ENCODE peak calls at places on chromosomes 16 and 17, in seven cellular contexts. One of them, this sample, is unnamed.

GRCh38 chr17:12977008-12977751 is 40.6 kb downstream of the ELAC2 start:
- DNase-seq in HL-60: no peak
- DNase-seq in fibroblast of mammary gland: peak
- DNase-seq in right cardiac atrium: no peak
- DNase-seq in BE2C: no peak
- DNase-seq in heart right ventricle: no peak
- DNase-seq in breast epithelium: peak
- DNase-seq in this sample: no peak

GRCh38 chr16:14364386-14365199 is 265.5 kb downstream of the PARN start:
- DNase-seq in HL-60: no peak
- DNase-seq in heart right ventricle: no peak
- DNase-seq in breast epithelium: no peak
- DNase-seq in right cardiac atrium: peak
- DNase-seq in BE2C: peak
- DNase-seq in fibroblast of mammary gland: peak
- DNase-seq in this sample: peak

GRCh38 chr16:49697631-49698030 is 158.3 kb downstream of the ZNF423 start:
- DNase-seq in right cardiac atrium: no peak
- DNase-seq in heart right ventricle: no peak
- DNase-seq in breast epithelium: no peak
- DNase-seq in HL-60: no peak
- DNase-seq in fibroblast of mammary gland: no peak
- DNase-seq in BE2C: no peak
- DNase-seq in this sample: no peak

GRCh38 chr17:72476575-72476986 is 355.8 kb downstream of the SOX9 start:
- DNase-seq in HL-60: no peak
- DNase-seq in heart right ventricle: no peak
- DNase-seq in breast epithelium: no peak
- DNase-seq in right cardiac atrium: no peak
- DNase-seq in fibroblast of mammary gland: no peak
- DNase-seq in BE2C: no peak
- DNase-seq in this sample: no peak

GRCh38 chr16:89909777-89910716 is 8.6 kb upstream of the MC1R start:
- DNase-seq in HL-60: peak
- DNase-seq in fibroblast of mammary gland: peak
- DNase-seq in heart right ventricle: peak
- DNase-seq in BE2C: peak
- DNase-seq in breast epithelium: peak
- DNase-seq in right cardiac atrium: peak
- DNase-seq in this sample: no peak

GRCh38 chr17:74860229-74860998 is 729 bp upstream of the GRIN2C start:
- DNase-seq in right cardiac atrium: peak
- DNase-seq in heart right ventricle: no peak
- DNase-seq in BE2C: no peak
- DNase-seq in breast epithelium: no peak
- DNase-seq in HL-60: no peak
- DNase-seq in fibroblast of mammary gland: no peak
- DNase-seq in this sample: no peak

GRCh38 chr17:77266213-77266612 is 125.4 kb downstream of the SEC14L1 start:
- DNase-seq in fibroblast of mammary gland: no peak
- DNase-seq in BE2C: no peak
- DNase-seq in HL-60: no peak
- DNase-seq in right cardiac atrium: no peak
- DNase-seq in heart right ventricle: no peak
- DNase-seq in breast epithelium: no peak
- DNase-seq in this sample: no peak

GRCh38 chr17:38907930-38908675 is 17.3 kb upstream of the LASP1NB start:
- DNase-seq in heart right ventricle: no peak
- DNase-seq in breast epithelium: no peak
- DNase-seq in BE2C: no peak
- DNase-seq in right cardiac atrium: peak
- DNase-seq in HL-60: no peak
- DNase-seq in fibroblast of mammary gland: no peak
- DNase-seq in this sample: no peak

GRCh38 chr17:62819511-62820221 is 11.6 kb upstream of the MARCHF10 start:
- DNase-seq in BE2C: peak
- DNase-seq in HL-60: no peak
- DNase-seq in heart right ventricle: peak
- DNase-seq in breast epithelium: peak
- DNase-seq in fibroblast of mammary gland: peak
- DNase-seq in right cardiac atrium: peak
- DNase-seq in this sample: peak

GRCh38 chr16:56228476-56228875 is 37.2 kb downstream of the GNAO1 start:
- DNase-seq in right cardiac atrium: no peak
- DNase-seq in HL-60: no peak
- DNase-seq in fibroblast of mammary gland: no peak
- DNase-seq in breast epithelium: no peak
- DNase-seq in BE2C: peak
- DNase-seq in heart right ventricle: no peak
- DNase-seq in this sample: no peak

GRCh38 chr16:10988879-10989278 is 44.5 kb downstream of the CLEC16A start:
- DNase-seq in HL-60: no peak
- DNase-seq in fibroblast of mammary gland: no peak
- DNase-seq in right cardiac atrium: no peak
- DNase-seq in breast epithelium: no peak
- DNase-seq in heart right ventricle: no peak
- DNase-seq in BE2C: no peak
- DNase-seq in this sample: no peak

GRCh38 chr16:2175454-2175853 is 19.9 kb downstream of the TRAF7 start:
- DNase-seq in HL-60: no peak
- DNase-seq in BE2C: no peak
- DNase-seq in breast epithelium: no peak
- DNase-seq in right cardiac atrium: no peak
- DNase-seq in fibroblast of mammary gland: no peak
- DNase-seq in heart right ventricle: no peak
- DNase-seq in this sample: no peak
- H3K4me3 ChIP-seq in HL-60: no peak
- H3K4me3 ChIP-seq in BE2C: no peak
- H3K4me3 ChIP-seq in breast epithelium: no peak
- H3K4me3 ChIP-seq in right cardiac atrium: no peak
- H3K4me3 ChIP-seq in fibroblast of mammary gland: no peak
- H3K4me3 ChIP-seq in heart right ventricle: no peak
- H3K4me3 ChIP-seq in this sample: no peak

GRCh38 chr17:82050152-82050760 is 1.4 kb downstream of the RFNG start:
- DNase-seq in breast epithelium: no peak
- DNase-seq in heart right ventricle: no peak
- DNase-seq in BE2C: no peak
- DNase-seq in fibroblast of mammary gland: no peak
- DNase-seq in HL-60: no peak
- DNase-seq in right cardiac atrium: peak
- DNase-seq in this sample: no peak
- H3K4me3 ChIP-seq in breast epithelium: peak
- H3K4me3 ChIP-seq in heart right ventricle: peak
- H3K4me3 ChIP-seq in BE2C: peak
- H3K4me3 ChIP-seq in fibroblast of mammary gland: peak
- H3K4me3 ChIP-seq in HL-60: no peak
- H3K4me3 ChIP-seq in right cardiac atrium: no peak
- H3K4me3 ChIP-seq in this sample: peak

GRCh38 chr17:82826956-82827355 is 12.9 kb downstream of the ZNF750 start:
- DNase-seq in right cardiac atrium: no peak
- DNase-seq in HL-60: no peak
- DNase-seq in fibroblast of mammary gland: no peak
- DNase-seq in BE2C: no peak
- DNase-seq in heart right ventricle: no peak
- DNase-seq in breast epithelium: no peak
- DNase-seq in this sample: no peak
- H3K4me3 ChIP-seq in right cardiac atrium: no peak
- H3K4me3 ChIP-seq in HL-60: no peak
- H3K4me3 ChIP-seq in fibroblast of mammary gland: no peak
- H3K4me3 ChIP-seq in BE2C: no peak
- H3K4me3 ChIP-seq in heart right ventricle: no peak
- H3K4me3 ChIP-seq in breast epithelium: no peak
- H3K4me3 ChIP-seq in this sample: no peak

GRCh38 chr16:79417465-79418093 is 183.0 kb downstream of the MAF start:
- DNase-seq in BE2C: no peak
- DNase-seq in right cardiac atrium: no peak
- DNase-seq in breast epithelium: no peak
- DNase-seq in fibroblast of mammary gland: no peak
- DNase-seq in HL-60: no peak
- DNase-seq in heart right ventricle: no peak
- DNase-seq in this sample: no peak

GRCh38 chr16:79418588-79418987 is 181.9 kb downstream of the MAF start:
- DNase-seq in fibroblast of mammary gland: no peak
- DNase-seq in heart right ventricle: no peak
- DNase-seq in HL-60: no peak
- DNase-seq in BE2C: no peak
- DNase-seq in right cardiac atrium: no peak
- DNase-seq in breast epithelium: no peak
- DNase-seq in this sample: no peak

GRCh38 chr16:79415983-79416641 is 184.4 kb downstream of the MAF start:
- DNase-seq in heart right ventricle: no peak
- DNase-seq in right cardiac atrium: no peak
- DNase-seq in HL-60: no peak
- DNase-seq in breast epithelium: no peak
- DNase-seq in BE2C: no peak
- DNase-seq in fibroblast of mammary gland: no peak
- DNase-seq in this sample: no peak

GRCh38 chr16:79422061-79422460 is 178.5 kb downstream of the MAF start:
- DNase-seq in fibroblast of mammary gland: no peak
- DNase-seq in heart right ventricle: no peak
- DNase-seq in BE2C: no peak
- DNase-seq in right cardiac atrium: no peak
- DNase-seq in breast epithelium: no peak
- DNase-seq in HL-60: no peak
- DNase-seq in this sample: no peak

DNA sequence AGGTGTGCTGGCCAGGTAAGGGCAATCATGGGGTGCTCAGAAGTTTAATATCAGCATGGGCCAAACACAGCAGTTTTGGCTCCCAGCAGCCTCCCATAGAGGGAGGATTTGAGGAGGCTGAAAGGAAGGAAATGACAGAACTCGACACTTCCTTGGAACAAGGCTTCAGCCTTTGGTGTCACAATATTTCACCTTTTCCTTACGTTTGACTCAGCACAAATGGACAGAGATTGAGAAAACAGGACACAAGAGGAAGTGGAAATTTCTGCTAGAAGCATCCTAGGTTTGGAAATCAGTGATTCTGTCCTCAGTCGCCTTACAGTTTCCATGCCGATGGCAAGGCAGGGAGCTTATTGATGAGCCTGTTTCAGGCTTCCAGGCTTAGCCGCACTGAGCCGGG is 181.4 kb downstream of the MAF start:
- DNase-seq in HL-60: no peak
- DNase-seq in fibroblast of mammary gland: no peak
- DNase-seq in heart right ventricle: no peak
- DNase-seq in right cardiac atrium: no peak
- DNase-seq in breast epithelium: no peak
- DNase-seq in BE2C: no peak
- DNase-seq in this sample: no peak
- H3K4me3 ChIP-seq in HL-60: no peak
- H3K4me3 ChIP-seq in fibroblast of mammary gland: no peak
- H3K4me3 ChIP-seq in heart right ventricle: no peak
- H3K4me3 ChIP-seq in right cardiac atrium: no peak
- H3K4me3 ChIP-seq in breast epithelium: no peak
- H3K4me3 ChIP-seq in BE2C: no peak
- H3K4me3 ChIP-seq in this sample: no peak

GRCh38 chr16:88510091-88510719 is 57.1 kb downstream of the ZFPM1 start:
- DNase-seq in right cardiac atrium: no peak
- DNase-seq in breast epithelium: no peak
- DNase-seq in heart right ventricle: no peak
- DNase-seq in fibroblast of mammary gland: no peak
- DNase-seq in BE2C: no peak
- DNase-seq in HL-60: no peak
- DNase-seq in this sample: no peak

GRCh38 chr16:88512728-88513674 is 57.2 kb upstream of the ZC3H18 start:
- DNase-seq in breast epithelium: no peak
- DNase-seq in BE2C: peak
- DNase-seq in right cardiac atrium: no peak
- DNase-seq in heart right ventricle: no peak
- DNase-seq in HL-60: no peak
- DNase-seq in fibroblast of mammary gland: no peak
- DNase-seq in this sample: no peak

GRCh38 chr16:88511911-88512310 is 58.3 kb upstream of the ZC3H18 start:
- DNase-seq in fibroblast of mammary gland: no peak
- DNase-seq in right cardiac atrium: no peak
- DNase-seq in HL-60: no peak
- DNase-seq in heart right ventricle: no peak
- DNase-seq in breast epithelium: no peak
- DNase-seq in BE2C: no peak
- DNase-seq in this sample: no peak

GRCh38 chr16:88509749-88510069 is 56.6 kb downstream of the ZFPM1 start:
- DNase-seq in BE2C: no peak
- DNase-seq in right cardiac atrium: no peak
- DNase-seq in heart right ventricle: no peak
- DNase-seq in HL-60: no peak
- DNase-seq in fibroblast of mammary gland: no peak
- DNase-seq in breast epithelium: no peak
- DNase-seq in this sample: no peak

DNA sequence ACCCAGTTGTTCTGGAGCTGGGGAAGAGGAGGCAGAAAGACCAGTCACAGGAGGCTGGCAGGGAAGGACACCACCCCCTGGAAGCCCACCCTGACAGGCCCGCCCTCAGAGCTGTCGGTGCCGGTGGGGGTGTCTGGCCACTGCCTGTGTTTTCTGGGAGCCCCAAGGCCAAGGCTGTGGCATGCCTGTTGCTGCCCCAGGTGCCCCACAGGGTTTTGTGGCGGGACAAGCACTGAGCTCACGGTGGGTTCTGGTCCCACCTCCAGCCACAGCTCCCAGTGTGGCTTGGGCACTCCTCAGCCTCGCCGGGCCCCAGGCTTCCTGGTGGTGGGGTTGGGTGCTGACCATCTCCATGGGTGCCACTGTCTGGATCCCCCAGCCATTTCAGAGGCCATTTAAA is 58.0 kb downstream of the ZFPM1 start:
- DNase-seq in breast epithelium: no peak
- DNase-seq in heart right ventricle: no peak
- DNase-seq in HL-60: no peak
- DNase-seq in right cardiac atrium: no peak
- DNase-seq in BE2C: no peak
- DNase-seq in fibroblast of mammary gland: no peak
- DNase-seq in this sample: no peak
- H3K4me3 ChIP-seq in breast epithelium: no peak
- H3K4me3 ChIP-seq in heart right ventricle: no peak
- H3K4me3 ChIP-seq in HL-60: no peak
- H3K4me3 ChIP-seq in right cardiac atrium: no peak
- H3K4me3 ChIP-seq in BE2C: no peak
- H3K4me3 ChIP-seq in fibroblast of mammary gland: no peak
- H3K4me3 ChIP-seq in this sample: no peak